ENCODE peak calls at places on chromosome 1, in six cellular contexts. One of them, this sample, is unnamed.

GRCh38 chr1:15151377-15151806 is 2.2 kb upstream of the TMEM51 start:
- DNase-seq in A549: no peak
- DNase-seq in NCI-H82: peak; percentile 94
- DNase-seq in RCC 7860: no peak
- DNase-seq in germinal center: no peak
- DNase-seq in H54: no peak
- DNase-seq in this sample: peak; percentile 96

GRCh38 chr1:117930173-117930447 is 571 bp downstream of the WDR3 start:
- DNase-seq in A549: no peak
- DNase-seq in NCI-H82: peak; percentile 52
- DNase-seq in RCC 7860: no peak
- DNase-seq in germinal center: peak; percentile 3
- DNase-seq in H54: no peak
- DNase-seq in this sample: no peak

GRCh38 chr1:179143332-179143731 is 61.5 kb downstream of the TOR3A start:
- DNase-seq in A549: no peak
- DNase-seq in NCI-H82: no peak
- DNase-seq in RCC 7860: peak; percentile 92
- DNase-seq in germinal center: no peak
- DNase-seq in H54: no peak
- DNase-seq in this sample: no peak

GRCh38 chr1:26288311-26288941 is 8.5 kb downstream of the SH3BGRL3 start:
- DNase-seq in A549: no peak
- DNase-seq in NCI-H82: no peak
- DNase-seq in RCC 7860: peak; percentile 40
- DNase-seq in germinal center: peak; percentile 64
- DNase-seq in H54: no peak
- DNase-seq in this sample: no peak

GRCh38 chr1:112524986-112525385 is 16.2 kb downstream of the WNT2B start:
- DNase-seq in A549: no peak
- DNase-seq in NCI-H82: no peak
- DNase-seq in RCC 7860: no peak
- DNase-seq in germinal center: no peak
- DNase-seq in H54: no peak
- DNase-seq in this sample: no peak

GRCh38 chr1:51044834-51045233 is 57.2 kb upstream of the C1orf185 start:
- DNase-seq in A549: no peak
- DNase-seq in NCI-H82: peak; percentile 8
- DNase-seq in RCC 7860: no peak
- DNase-seq in germinal center: no peak
- DNase-seq in H54: no peak
- DNase-seq in this sample: no peak

GRCh38 chr1:53305650-53306049 is 22.2 kb downstream of the LRP8 start:
- DNase-seq in A549: no peak
- DNase-seq in NCI-H82: no peak
- DNase-seq in RCC 7860: no peak
- DNase-seq in germinal center: no peak
- DNase-seq in H54: no peak
- DNase-seq in this sample: no peak

GRCh38 chr1:221045842-221046831 is 166.9 kb downstream of the HLX start:
- DNase-seq in A549: no peak
- DNase-seq in NCI-H82: no peak
- DNase-seq in RCC 7860: no peak
- DNase-seq in germinal center: peak; percentile 67
- DNase-seq in H54: no peak
- DNase-seq in this sample: no peak

GRCh38 chr1:84297546-84298244 is 3.8 kb upstream of the SAMD13 start:
- DNase-seq in A549: no peak
- DNase-seq in NCI-H82: no peak
- DNase-seq in RCC 7860: no peak
- DNase-seq in germinal center: no peak
- DNase-seq in H54: no peak
- DNase-seq in this sample: no peak

GRCh38 chr1:61844006-61844405 is 101.7 kb downstream of the PATJ start:
- DNase-seq in A549: no peak
- DNase-seq in NCI-H82: no peak
- DNase-seq in RCC 7860: no peak
- DNase-seq in germinal center: no peak
- DNase-seq in H54: no peak
- DNase-seq in this sample: no peak